ENCODE peak calls at places on chromosomes 5 and 9, in four cellular contexts. N is K562, W is endothelial cell of umbilical vein, L is A549. S is an unnamed sample.
A peak's percentile ranks its signal among the peaks of the same experiment; 100 is the strongest.

GRCh38 chr9:70998962-70999361 is 122.5 kb downstream of the TRPM3 start:
- DNase-seq in N (no peak), W (no peak), L (no peak), S (no peak)

GRCh38 chr5:38636626-38637025 is 80.2 kb upstream of the LIFR start:
- DNase-seq in N (no peak), W (no peak), L (no peak), S (no peak)

GRCh38 chr5:79858097-79858723 is 132.9 kb downstream of the MTX3 start:
- DNase-seq in N (peak; percentile 82), W (peak; percentile 66), L (peak; percentile 56), S (peak; percentile 70)

GRCh38 chr5:94433393-94434149 is 184.8 kb downstream of the KIAA0825 start:
- DNase-seq in N (no peak), W (peak; percentile 38), L (no peak), S (peak; percentile 83)

GRCh38 chr9:20048437-20048836 is 259.6 kb upstream of the SLC24A2 start:
- DNase-seq in N (no peak), W (no peak), L (no peak), S (no peak)

GRCh38 chr9:131635285-131635684 is 90.0 kb downstream of the PRRT1B start:
- DNase-seq in N (peak; percentile 93), W (peak; percentile 99), L (peak; percentile 89), S (peak; percentile 98)

GRCh38 chr9:127132921-127133647 is 10.6 kb upstream of the ANGPTL2 start:
- DNase-seq in N (no peak), W (no peak), L (peak; percentile 24), S (no peak)

GRCh38 chr5:105506692-105507277 is 1944.2 kb upstream of the NUDT12 start:
- DNase-seq in N (peak; percentile 24), W (peak; percentile 24), L (peak; percentile 18), S (peak; percentile 17)

GRCh38 chr9:97658707-97659106 is 25.1 kb downstream of the NCBP1 start:
- DNase-seq in N (no peak), W (no peak), L (no peak), S (no peak)

GRCh38 chr5:19314840-19315239 is 673.2 kb downstream of the CDH18 start:
- DNase-seq in N (no peak), W (no peak), L (peak; percentile 72), S (peak; percentile 4)

GRCh38 chr5:115467631-115468030 is 76.9 kb downstream of the FEM1C start:
- DNase-seq in N (no peak), W (no peak), L (no peak), S (no peak)

GRCh38 chr9:103407260-103407659 is 412.1 kb downstream of the CYLC2 start:
- DNase-seq in N (no peak), W (no peak), L (no peak), S (peak; percentile 2)

GRCh38 chr5:150558088-150558621 is 50.2 kb downstream of the NDST1 start:
- DNase-seq in N (no peak), W (no peak), L (no peak), S (no peak)

DNA sequence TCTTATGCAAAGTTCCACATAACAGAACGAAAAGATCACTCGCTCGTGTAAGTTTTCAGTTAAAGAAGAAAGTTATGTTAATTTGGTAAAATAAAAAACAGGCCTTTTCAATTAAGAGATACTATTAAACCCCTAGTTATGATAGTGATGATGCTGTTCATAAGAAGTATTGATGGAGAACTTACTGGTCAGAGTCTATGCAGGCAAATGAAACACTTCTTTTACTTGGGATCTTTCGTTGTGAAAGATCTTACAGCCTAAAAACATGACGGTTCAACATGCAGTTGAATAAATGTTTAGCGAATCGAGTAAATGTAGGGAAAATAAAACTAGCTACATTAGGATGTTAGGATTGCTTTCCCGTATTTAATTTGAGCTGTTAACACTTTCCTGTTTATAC is 2.0 kb downstream of the RHOBTB3 start:
- DNase-seq in N (no peak), W (no peak), L (no peak), S (no peak)
- TF ChIP-seq MYC in N (no peak), W (no peak), L (no peak), S (no peak)

GRCh38 chr9:116959775-116960174 is 272.7 kb downstream of the TRIM32 start:
- DNase-seq in N (no peak), W (no peak), L (no peak), S (no peak)
- TF ChIP-seq MAX in N (no peak), W (no peak), L (no peak), S (no peak)

DNA sequence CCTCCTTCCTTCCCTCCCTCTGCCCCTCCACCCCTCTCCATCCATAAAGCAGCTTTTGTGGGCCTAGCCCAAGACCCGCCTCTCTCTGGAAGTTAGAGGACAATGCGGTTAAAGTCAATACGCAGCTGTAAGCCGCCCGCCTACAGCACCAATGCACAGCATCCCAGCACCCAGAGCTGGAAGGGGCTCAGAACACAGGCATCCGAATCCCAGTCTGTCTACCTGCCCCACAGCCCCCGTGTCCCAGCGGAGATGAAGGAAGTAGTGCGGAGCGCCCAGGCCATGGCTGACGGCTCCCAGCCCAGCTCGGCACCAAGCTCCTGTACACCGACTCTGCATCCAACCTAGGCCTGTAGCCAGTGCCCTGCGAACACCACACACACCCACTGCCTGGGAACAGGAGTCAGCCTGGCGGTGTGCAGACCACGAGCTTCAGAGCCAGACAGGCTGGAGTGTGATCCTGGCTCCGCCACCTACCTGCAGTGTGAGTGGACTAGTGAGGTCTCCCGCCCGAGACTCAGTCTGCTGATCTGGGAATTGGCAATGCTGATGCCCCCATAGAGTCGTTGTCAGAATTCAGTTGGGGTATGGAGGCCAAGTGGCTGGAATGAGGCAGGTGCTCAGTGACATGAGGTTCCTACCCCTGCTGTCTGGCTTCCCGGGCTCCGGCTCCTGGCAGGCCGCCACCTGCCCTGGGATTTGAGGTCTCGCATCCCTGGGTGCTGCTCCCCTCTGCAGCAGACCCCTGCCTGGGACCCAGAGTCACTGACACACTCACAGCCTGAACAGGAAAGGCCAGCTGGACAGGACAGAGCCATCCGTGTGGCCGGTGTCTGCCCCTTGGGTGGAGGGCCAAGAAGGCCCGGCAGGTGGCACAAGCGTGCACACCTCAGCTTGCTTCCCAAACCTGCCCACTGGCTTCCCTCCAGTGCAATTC is 45.1 kb upstream of the RNF130 start:
- DNase-seq in N (peak; percentile 21), W (no peak), L (peak; percentile 40), S (no peak)
- TF ChIP-seq CTCF in N (peak; percentile 57), W (no peak), L (peak; percentile 47), S (no peak)

DNA sequence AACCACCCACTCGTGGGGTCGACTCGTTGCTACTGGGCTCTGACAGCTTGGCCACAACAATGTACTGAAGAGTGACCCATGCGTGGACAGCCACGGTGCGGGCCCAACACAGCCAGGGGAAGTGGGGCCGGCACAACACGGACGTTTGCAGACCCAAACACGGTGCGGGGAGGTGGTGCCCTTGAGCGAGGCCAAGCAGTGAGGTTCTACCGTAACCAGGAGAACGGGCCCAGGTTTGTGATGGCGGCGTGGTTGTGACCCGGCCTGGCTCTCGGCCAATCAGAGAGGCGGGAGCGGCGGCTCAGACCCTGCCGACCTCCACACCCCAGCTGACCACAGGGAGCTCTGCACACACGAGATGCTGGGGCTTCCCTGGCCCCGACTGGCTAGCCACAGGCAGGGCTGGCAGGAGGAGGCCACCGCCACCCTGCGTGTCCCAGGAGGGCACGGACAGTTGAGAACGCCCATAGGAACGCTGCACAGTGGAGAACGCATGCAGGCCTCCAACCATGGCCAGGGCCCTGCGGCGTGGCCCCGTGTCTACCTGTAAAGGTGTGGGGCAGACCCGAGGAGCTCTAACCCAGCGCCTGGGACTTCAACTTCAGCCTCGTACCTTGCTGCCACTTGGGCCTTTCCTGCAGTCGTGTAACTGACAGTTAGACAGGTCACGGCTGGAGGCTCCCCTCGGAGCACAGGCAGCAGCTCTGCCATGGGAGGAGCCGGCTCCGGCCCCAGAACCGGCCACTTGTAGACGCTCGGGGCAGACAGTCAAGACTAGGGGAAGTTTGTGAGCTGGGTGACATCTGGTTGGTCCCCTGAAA is 13.7 kb downstream of the BRD3 start:
- DNase-seq in N (no peak), W (no peak), L (no peak), S (no peak)
- TF ChIP-seq MYC in N (no peak), W (no peak), L (no peak), S (no peak)

DNA sequence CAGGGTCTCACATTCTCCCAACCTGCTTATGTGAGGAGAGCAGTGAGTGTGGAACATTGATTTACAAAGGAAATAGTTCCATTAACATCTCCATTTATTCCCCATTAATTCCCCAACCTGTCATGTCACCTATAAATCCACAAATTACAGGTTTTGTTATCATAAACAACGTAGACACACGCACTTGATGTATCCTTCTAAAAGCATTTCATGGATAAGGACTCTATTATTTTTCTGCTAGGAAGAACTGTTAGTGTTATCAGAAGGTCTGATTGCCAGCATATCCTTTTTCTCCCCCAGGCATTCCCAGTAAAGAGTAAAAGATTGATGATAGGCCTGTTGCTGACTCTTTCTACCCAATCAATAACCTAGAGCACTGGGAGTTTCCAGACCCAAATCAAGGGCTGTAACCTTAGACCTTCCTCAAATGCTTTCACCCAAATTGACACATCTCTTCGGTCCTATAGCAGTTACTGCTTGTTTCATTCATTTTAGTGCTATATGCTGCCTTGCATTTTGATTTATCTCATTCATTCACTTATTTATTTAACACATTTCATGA is 60.8 kb downstream of the RFK start:
- DNase-seq in N (no peak), W (no peak), L (no peak), S (no peak)
- TF ChIP-seq MAX in N (no peak), W (no peak), L (no peak), S (no peak)